ENCODE peak calls at places on chromosomes 12 and 14, in eight cellular contexts. R, W, M, K, D, J, F and X are unnamed samples.

GRCh38 chr12:47753021-47754001 is 5.4 kb downstream of the RAPGEF3 start:
- DNase-seq in F (peak; percentile 82), M (peak; percentile 94), D (no peak), W (no peak), K (no peak), R (peak; percentile 37), J (no peak), X (no peak)

GRCh38 chr14:74616996-74617700 is 5.1 kb upstream of the LTBP2 start:
- DNase-seq in J (no peak), W (no peak), K (no peak), D (peak; percentile 39), R (no peak), M (no peak), F (no peak), X (no peak)

GRCh38 chr12:113471619-113472171 is at the start of gene LHX5:
- DNase-seq in W (no peak), D (peak; percentile 42), K (no peak), F (no peak), J (no peak), R (no peak), M (peak; percentile 78), X (peak; percentile 27)

GRCh38 chr12:101051901-101052550 is 158.0 kb downstream of the SLC5A8 start:
- DNase-seq in K (peak; percentile 36), J (peak; percentile 38), F (peak; percentile 57), M (no peak), R (no peak), W (no peak), D (peak; percentile 82), X (no peak)

GRCh38 chr12:63821781-63822251 is 22.7 kb upstream of the SRGAP1 start:
- DNase-seq in F (no peak), D (no peak), M (no peak), K (no peak), J (no peak), W (no peak), R (no peak), X (no peak)

GRCh38 chr12:68020699-68021098 is 31.5 kb downstream of the IFNG-AS1 start:
- DNase-seq in D (no peak), W (no peak), F (no peak), K (no peak), J (no peak), M (no peak), R (no peak), X (no peak)

GRCh38 chr12:131332224-131332623 is 378.5 kb downstream of the ADGRD1 start:
- DNase-seq in K (no peak), J (no peak), R (no peak), W (no peak), F (no peak), M (no peak), D (no peak), X (no peak)

GRCh38 chr12:131434208-131435125 is 276.4 kb upstream of the SFSWAP start:
- DNase-seq in D (no peak), J (no peak), R (no peak), W (no peak), K (no peak), M (no peak), F (no peak), X (no peak)

GRCh38 chr12:27094726-27095125 is 12.3 kb upstream of the C12orf71 start:
- DNase-seq in W (no peak), D (no peak), M (no peak), J (no peak), R (peak; percentile 54), K (no peak), F (no peak), X (no peak)

GRCh38 chr14:81326451-81326850 is 73.7 kb downstream of the STON2 start:
- DNase-seq in K (no peak), J (no peak), M (no peak), D (no peak), F (no peak), R (no peak), W (no peak), X (no peak)

GRCh38 chr14:54637270-54637669 is 70.3 kb downstream of the SAMD4A start:
- DNase-seq in R (no peak), F (no peak), J (no peak), M (no peak), D (no peak), W (no peak), K (no peak), X (no peak)

GRCh38 chr14:30196861-30197260 is 269.2 kb upstream of the PRKD1 start:
- DNase-seq in K (no peak), F (no peak), M (no peak), W (no peak), J (no peak), D (no peak), R (no peak), X (no peak)

GRCh38 chr12:91355150-91356006 is 172.8 kb upstream of the DCN start:
- DNase-seq in K (peak; percentile 54), M (peak; percentile 69), F (peak; percentile 64), W (peak; percentile 38), R (peak; percentile 69), D (peak; percentile 71), J (peak; percentile 29), X (peak; percentile 85)

GRCh38 chr12:16604853-16605252 is 1.1 kb downstream of the LMO3 start:
- DNase-seq in J (no peak), W (no peak), K (no peak), F (peak; percentile 10), D (no peak), M (no peak), R (no peak), X (no peak)